ENCODE peak calls at places on chromosomes 11 and 22, in nine cellular contexts. V is fibroblast of the aortic adventitia, Y is fibroblast of villous mesenchyme, J is uterus, U is GM23338, I is IMR-90, N is ascending aorta, W is brain microvascular endothelial cell, H is astrocyte of the spinal cord. A is an unnamed sample.

GRCh38 chr11:8642226-8642625 is 40.2 kb downstream of the TRIM66 start:
- DNase-seq in U (no peak), I (no peak), H (no peak), W (no peak), V (no peak), Y (no peak), J (no peak), N (no peak), A (no peak)

GRCh38 chr11:132037961-132038360 is 667.5 kb downstream of the NTM start:
- DNase-seq in N (no peak), V (no peak), W (no peak), Y (no peak), I (no peak), J (no peak), H (no peak), U (no peak), A (no peak)

GRCh38 chr11:45982656-45983470 is 60.4 kb downstream of the LARGE2 start:
- DNase-seq in U (peak; percentile 90), I (peak; percentile 88), H (peak; percentile 87), W (peak; percentile 86), J (peak; percentile 60), N (peak; percentile 73), Y (peak; percentile 80), V (peak; percentile 82), A (peak; percentile 92)

GRCh38 chr11:62108971-62109391 is 14.8 kb upstream of the INCENP start:
- DNase-seq in H (peak; percentile 53), I (peak; percentile 66), U (no peak), J (no peak), Y (peak; percentile 43), N (no peak), W (peak; percentile 29), V (peak; percentile 74), A (peak; percentile 64)

GRCh38 chr11:86722041-86722440 is 49.6 kb upstream of the ME3 start:
- DNase-seq in Y (peak; percentile 77), H (peak; percentile 63), N (no peak), U (no peak), W (no peak), J (no peak), I (peak; percentile 62), V (peak; percentile 78), A (peak; percentile 63)

GRCh38 chr11:76807206-76807875 is 24.2 kb downstream of the TSKU start:
- DNase-seq in V (peak; percentile 85), Y (peak; percentile 79), U (peak; percentile 97), J (peak; percentile 82), N (peak; percentile 92), W (peak; percentile 84), I (peak; percentile 69), H (peak; percentile 73), A (peak; percentile 85)

GRCh38 chr11:119376197-119376847 is 5.2 kb downstream of the USP2 start:
- DNase-seq in N (peak; percentile 66), U (no peak), I (peak; percentile 37), J (peak; percentile 52), Y (no peak), H (no peak), W (no peak), V (no peak), A (no peak)

GRCh38 chr11:128448981-128449713 is 138.2 kb downstream of the ETS1 start:
- DNase-seq in H (peak; percentile 93), Y (no peak), W (no peak), U (no peak), V (no peak), I (no peak), J (no peak), N (no peak), A (no peak)

GRCh38 chr11:17594686-17595192 is 47.7 kb downstream of the OTOG start:
- DNase-seq in H (no peak), I (no peak), V (no peak), J (no peak), N (no peak), Y (no peak), U (no peak), W (no peak), A (no peak)

GRCh38 chr22:37753746-37754145 is 54.0 kb upstream of the GCAT start:
- DNase-seq in V (peak; percentile 55), J (no peak), H (no peak), N (no peak), Y (no peak), I (peak; percentile 33), W (no peak), U (no peak), A (no peak)

GRCh38 chr11:69385466-69385820 is 91.5 kb downstream of the MYEOV start:
- DNase-seq in N (no peak), H (no peak), I (no peak), V (no peak), J (no peak), W (no peak), U (no peak), Y (no peak), A (no peak)

GRCh38 chr22:19035474-19036228 is 86.6 kb downstream of the DGCR2 start:
- DNase-seq in V (no peak), I (no peak), U (peak; percentile 74), N (peak; percentile 59), Y (peak; percentile 5), W (no peak), H (no peak), J (no peak), A (no peak)

DNA sequence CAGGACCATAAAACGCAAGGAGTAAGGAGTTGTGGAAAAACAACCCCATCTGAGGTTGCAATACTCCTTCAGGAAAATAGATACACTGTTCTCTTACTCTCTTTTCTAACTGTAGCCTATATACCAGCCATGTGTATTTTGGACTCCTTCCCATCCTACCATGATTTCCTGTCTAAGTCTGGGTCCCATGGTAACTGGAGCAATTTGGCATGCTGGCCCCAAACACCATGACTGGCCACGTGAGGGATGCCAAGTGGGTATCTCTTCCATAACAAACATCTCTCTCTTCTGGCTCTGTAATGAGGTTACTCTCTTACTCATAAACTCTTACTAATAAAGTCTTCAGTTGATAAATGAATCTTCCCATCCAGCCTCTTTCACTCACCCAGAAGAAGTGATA is 26.5 kb downstream of the ABTB2 start:
- DNase-seq in H (peak; percentile 86), Y (no peak), I (peak; percentile 60), J (no peak), V (peak; percentile 80), N (no peak), W (peak; percentile 56), U (no peak), A (peak; percentile 78)
- H3K4me3 ChIP-seq in H (no peak overlapping the region), Y (no peak overlapping the region), I (no peak overlapping the region), J (no peak overlapping the region), V (no peak overlapping the region), N (no peak overlapping the region), W (no peak overlapping the region), U (no peak overlapping the region), A (no peak overlapping the region)

GRCh38 chr11:27694992-27695391 is 5.3 kb downstream of the BDNF start:
- DNase-seq in J (no peak), N (no peak), H (peak; percentile 62), U (peak; percentile 39), V (peak; percentile 76), Y (no peak), W (no peak), I (no peak), A (peak; percentile 68)
- TF ChIP-seq CTCF in J (no peak), N (peak; percentile 36), H (peak; percentile 50), U (peak; percentile 57), V (peak; percentile 47), Y (peak; percentile 36), W (peak; percentile 29), I (peak; percentile 42), A (peak; percentile 49)

GRCh38 chr22:30305519-30305905 is 16.2 kb upstream of the CASTOR1 start:
- DNase-seq in Y (peak; percentile 56), H (no peak), I (no peak), W (no peak), U (no peak), N (peak; percentile 83), J (peak; percentile 71), V (peak; percentile 45), A (peak; percentile 55)

GRCh38 chr22:30308096-30308495 is 18.6 kb downstream of the TBC1D10A start:
- DNase-seq in I (no peak), H (no peak), Y (no peak), U (no peak), J (no peak), W (no peak), V (no peak), N (no peak), A (no peak)

GRCh38 chr22:30305906-30306628 is 16.8 kb upstream of the CASTOR1 start:
- DNase-seq in U (no peak), W (no peak), H (no peak), V (no peak), J (no peak), Y (peak; percentile 53), I (no peak), N (no peak), A (no peak)

GRCh38 chr22:30307026-30307574 is 17.8 kb upstream of the CASTOR1 start:
- DNase-seq in H (no peak), V (no peak), N (no peak), J (no peak), W (no peak), Y (no peak), U (no peak), I (no peak), A (no peak)

DNA sequence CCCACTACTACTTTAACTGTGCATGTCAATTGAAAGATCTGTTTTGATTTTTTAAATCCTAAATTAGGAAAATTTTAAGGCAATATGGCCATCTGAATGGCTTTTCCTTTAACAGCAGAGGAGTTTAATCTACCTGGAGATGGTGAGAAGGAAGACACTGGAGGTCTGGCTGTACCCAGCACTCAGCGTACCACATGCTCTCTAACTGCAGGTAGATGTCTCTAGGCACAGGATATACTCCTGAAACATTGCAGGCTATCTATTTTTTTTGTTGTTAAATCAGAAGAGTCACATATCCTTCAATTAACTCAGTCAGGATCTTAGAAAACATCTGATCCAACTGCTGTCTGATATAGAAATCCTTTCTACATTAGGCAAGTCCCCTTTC is 17.3 kb upstream of the CASTOR1 start:
- DNase-seq in H (no peak), Y (no peak), I (no peak), V (no peak), W (no peak), J (no peak), U (no peak), N (no peak), A (no peak)
- H3K4me3 ChIP-seq in H (no peak overlapping the region), Y (no peak overlapping the region), I (no peak overlapping the region), V (no peak overlapping the region), W (no peak overlapping the region), J (no peak overlapping the region), U (no peak overlapping the region), N (no peak overlapping the region), A (no peak overlapping the region)

GRCh38 chr11:1529774-1530173 is 42.3 kb downstream of the DUSP8 start:
- DNase-seq in N (no peak), J (no peak), U (no peak), W (no peak), H (no peak), Y (no peak), I (no peak), V (no peak), A (no peak)

GRCh38 chr11:1531961-1532586 is 40.0 kb downstream of the DUSP8 start:
- DNase-seq in Y (peak; percentile 33), I (no peak), W (no peak), U (no peak), H (peak; percentile 43), V (peak; percentile 72), N (peak; percentile 82), J (peak; percentile 62), A (no peak)

GRCh38 chr11:1532606-1533341 is 39.3 kb downstream of the DUSP8 start:
- DNase-seq in V (peak; percentile 23), N (no peak), W (no peak), Y (no peak), U (no peak), H (peak; percentile 55), I (no peak), J (no peak), A (no peak)

GRCh38 chr11:1530686-1531256 is 41.3 kb downstream of the DUSP8 start:
- DNase-seq in W (no peak), I (no peak), Y (no peak), N (no peak), V (no peak), J (no peak), U (no peak), H (no peak), A (no peak)

GRCh38 chr11:1531418-1531817 is 40.7 kb downstream of the DUSP8 start:
- DNase-seq in H (no peak), Y (no peak), W (no peak), I (no peak), U (no peak), V (peak; percentile 32), N (no peak), J (no peak), A (no peak)
- TF ChIP-seq CTCF in H (no peak), Y (no peak), W (no peak), I (no peak), U (no peak), V (peak; percentile 14), N (peak; percentile 7), J (no peak), A (no peak)

A was measured in fibroblast of pulmonary artery.